ENCODE peak calls at places on chromosome 20, in five cellular contexts. One of them, this sample, is unnamed.

GRCh38 chr20:4605166-4605565 is 116.5 kb upstream of the PRND start:
- DNase-seq in GM13976: no peak
- DNase-seq in endothelial cell: no peak
- DNase-seq in RWPE1: no peak
- DNase-seq in IMR-90: no peak
- DNase-seq in this sample: no peak

GRCh38 chr20:16922834-16923233 is 174.7 kb downstream of the OTOR start:
- DNase-seq in IMR-90: peak
- DNase-seq in endothelial cell: no peak
- DNase-seq in RWPE1: peak
- DNase-seq in GM13976: no peak
- DNase-seq in this sample: no peak

GRCh38 chr20:8661229-8662023 is 407.5 kb upstream of the PLCB4 start:
- DNase-seq in endothelial cell: no peak
- DNase-seq in GM13976: no peak
- DNase-seq in IMR-90: no peak
- DNase-seq in RWPE1: no peak
- DNase-seq in this sample: no peak

GRCh38 chr20:9279905-9280304 is 211.0 kb downstream of the PLCB4 start:
- DNase-seq in RWPE1: no peak
- DNase-seq in endothelial cell: no peak
- DNase-seq in GM13976: no peak
- DNase-seq in IMR-90: no peak
- DNase-seq in this sample: no peak

GRCh38 chr20:7772376-7772775 is 167.9 kb downstream of the HAO1 start:
- DNase-seq in IMR-90: peak
- DNase-seq in RWPE1: peak
- DNase-seq in endothelial cell: no peak
- DNase-seq in GM13976: no peak
- DNase-seq in this sample: no peak

GRCh38 chr20:19875746-19876145 is 117.7 kb downstream of the RIN2 start:
- DNase-seq in endothelial cell: no peak
- DNase-seq in RWPE1: no peak
- DNase-seq in GM13976: no peak
- DNase-seq in IMR-90: no peak
- DNase-seq in this sample: no peak

GRCh38 chr20:45176526-45176925 is 1.8 kb downstream of the PI3 start:
- DNase-seq in IMR-90: no peak
- DNase-seq in GM13976: no peak
- DNase-seq in endothelial cell: no peak
- DNase-seq in RWPE1: no peak
- DNase-seq in this sample: no peak

GRCh38 chr20:47453167-47453782 is 48.4 kb upstream of the NCOA3 start:
- DNase-seq in IMR-90: peak
- DNase-seq in endothelial cell: no peak
- DNase-seq in RWPE1: peak
- DNase-seq in GM13976: peak
- DNase-seq in this sample: peak

GRCh38 chr20:37395921-37396519 is 50.1 kb downstream of the SRC start:
- DNase-seq in GM13976: no peak
- DNase-seq in RWPE1: no peak
- DNase-seq in IMR-90: no peak
- DNase-seq in endothelial cell: peak
- DNase-seq in this sample: no peak

GRCh38 chr20:14189794-14190402 is 147.5 kb downstream of the FLRT3 start:
- DNase-seq in endothelial cell: no peak
- DNase-seq in RWPE1: peak
- DNase-seq in IMR-90: peak
- DNase-seq in GM13976: no peak
- DNase-seq in this sample: no peak

GRCh38 chr20:4449977-4450715 is 271.6 kb upstream of the PRND start:
- DNase-seq in IMR-90: peak
- DNase-seq in endothelial cell: no peak
- DNase-seq in RWPE1: no peak
- DNase-seq in GM13976: no peak
- DNase-seq in this sample: no peak

GRCh38 chr20:23078994-23079364 is 7.1 kb downstream of the CD93 start:
- DNase-seq in IMR-90: no peak
- DNase-seq in endothelial cell: no peak
- DNase-seq in GM13976: no peak
- DNase-seq in RWPE1: no peak
- DNase-seq in this sample: no peak

GRCh38 chr20:15245896-15246295 is 908.5 kb upstream of the FLRT3 start:
- DNase-seq in RWPE1: no peak
- DNase-seq in GM13976: no peak
- DNase-seq in IMR-90: no peak
- DNase-seq in endothelial cell: no peak
- DNase-seq in this sample: no peak

GRCh38 chr20:23097636-23098580 is 11.8 kb upstream of the CD93 start:
- DNase-seq in RWPE1: no peak
- DNase-seq in GM13976: no peak
- DNase-seq in IMR-90: no peak
- DNase-seq in endothelial cell: no peak
- DNase-seq in this sample: no peak

GRCh38 chr20:21808863-21809664 is 103.6 kb downstream of the PAX1 start:
- DNase-seq in IMR-90: no peak
- DNase-seq in endothelial cell: peak
- DNase-seq in GM13976: peak
- DNase-seq in RWPE1: peak
- DNase-seq in this sample: peak

GRCh38 chr20:53692465-53693067 is 98.9 kb upstream of the ZNF217 start:
- DNase-seq in endothelial cell: no peak
- DNase-seq in GM13976: no peak
- DNase-seq in RWPE1: no peak
- DNase-seq in IMR-90: peak
- DNase-seq in this sample: no peak

GRCh38 chr20:15122613-15123012 is 785.2 kb upstream of the FLRT3 start:
- DNase-seq in RWPE1: no peak
- DNase-seq in IMR-90: no peak
- DNase-seq in endothelial cell: no peak
- DNase-seq in GM13976: no peak
- DNase-seq in this sample: no peak

GRCh38 chr20:58127731-58128130 is 100.7 kb downstream of the ANKRD60 start:
- DNase-seq in endothelial cell: no peak
- DNase-seq in IMR-90: peak
- DNase-seq in RWPE1: peak
- DNase-seq in GM13976: no peak
- DNase-seq in this sample: no peak

DNA sequence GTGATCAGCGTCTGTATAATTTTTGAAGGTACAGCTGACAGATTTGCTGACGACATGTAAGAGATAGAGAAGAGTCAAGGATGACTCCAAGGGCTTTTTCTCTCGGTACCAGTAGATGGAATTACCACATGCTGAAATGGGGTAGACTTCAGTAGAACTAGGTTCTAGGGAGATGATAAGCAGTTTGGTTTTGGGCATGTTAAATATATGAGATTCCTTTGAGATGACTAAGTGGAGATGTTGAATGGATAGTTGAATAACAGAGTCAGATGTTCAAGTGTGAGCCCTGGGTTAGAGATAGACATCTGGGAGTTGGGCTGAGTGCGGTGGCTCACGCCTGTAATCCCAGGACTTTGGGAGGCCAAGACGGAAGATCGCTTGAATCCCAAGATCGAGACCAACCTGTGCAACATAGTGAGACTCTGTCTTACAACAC is 50.0 kb downstream of the PHF20 start:
- DNase-seq in GM13976: no peak
- DNase-seq in IMR-90: peak
- DNase-seq in RWPE1: peak
- DNase-seq in endothelial cell: no peak
- DNase-seq in this sample: no peak
- TF ChIP-seq CTCF in GM13976: no peak
- TF ChIP-seq CTCF in IMR-90: no peak
- TF ChIP-seq CTCF in RWPE1: no peak
- TF ChIP-seq CTCF in endothelial cell: no peak
- TF ChIP-seq CTCF in this sample: no peak

DNA sequence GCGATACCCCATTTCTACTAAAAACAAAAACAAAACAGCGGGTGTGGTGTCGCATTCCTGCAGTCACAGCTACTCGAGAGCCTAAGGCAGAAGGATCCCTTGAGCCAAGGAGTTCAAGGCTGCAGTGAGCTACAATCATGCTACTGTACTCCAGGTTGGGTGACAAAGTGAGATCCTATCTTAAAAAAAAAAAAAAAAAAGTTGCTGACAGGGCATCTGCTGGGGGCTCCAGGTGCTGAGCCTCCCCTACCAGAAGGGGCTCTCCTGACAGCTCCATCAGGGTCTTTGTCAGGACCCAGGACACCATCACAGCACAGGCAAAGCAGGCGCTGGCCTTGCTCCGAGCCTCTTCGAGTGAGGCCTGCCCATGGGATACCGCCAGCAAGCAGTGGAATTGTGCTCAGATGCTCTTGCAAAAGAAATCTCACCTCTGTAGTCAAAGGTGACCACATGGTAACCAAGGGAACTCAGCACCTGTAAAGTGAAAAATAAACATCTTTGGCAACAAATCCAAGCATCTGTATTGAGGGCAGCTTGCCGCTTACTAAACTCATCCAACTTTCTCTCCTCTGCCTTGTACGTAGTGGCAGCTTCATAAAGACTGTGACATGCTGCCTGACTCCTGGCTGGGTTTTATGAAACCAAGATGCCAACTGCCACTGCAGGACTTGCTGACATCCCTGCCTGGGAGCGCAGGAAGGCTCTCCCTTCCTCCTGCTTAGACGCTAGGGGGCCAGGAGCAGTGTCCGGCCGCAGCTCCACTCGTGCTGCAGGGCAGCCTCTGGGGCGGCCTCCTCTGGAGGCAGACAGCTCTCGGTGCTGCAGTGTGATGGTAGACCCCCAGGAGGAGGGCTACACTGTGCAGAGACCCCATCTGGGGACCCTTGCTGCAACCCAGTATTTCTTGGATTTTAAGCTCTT is 66.9 kb downstream of the PYGB start:
- DNase-seq in IMR-90: no peak
- DNase-seq in GM13976: no peak
- DNase-seq in RWPE1: no peak
- DNase-seq in endothelial cell: no peak
- DNase-seq in this sample: no peak
- TF ChIP-seq CTCF in IMR-90: no peak
- TF ChIP-seq CTCF in GM13976: no peak
- TF ChIP-seq CTCF in RWPE1: no peak
- TF ChIP-seq CTCF in endothelial cell: no peak
- TF ChIP-seq CTCF in this sample: no peak

DNA sequence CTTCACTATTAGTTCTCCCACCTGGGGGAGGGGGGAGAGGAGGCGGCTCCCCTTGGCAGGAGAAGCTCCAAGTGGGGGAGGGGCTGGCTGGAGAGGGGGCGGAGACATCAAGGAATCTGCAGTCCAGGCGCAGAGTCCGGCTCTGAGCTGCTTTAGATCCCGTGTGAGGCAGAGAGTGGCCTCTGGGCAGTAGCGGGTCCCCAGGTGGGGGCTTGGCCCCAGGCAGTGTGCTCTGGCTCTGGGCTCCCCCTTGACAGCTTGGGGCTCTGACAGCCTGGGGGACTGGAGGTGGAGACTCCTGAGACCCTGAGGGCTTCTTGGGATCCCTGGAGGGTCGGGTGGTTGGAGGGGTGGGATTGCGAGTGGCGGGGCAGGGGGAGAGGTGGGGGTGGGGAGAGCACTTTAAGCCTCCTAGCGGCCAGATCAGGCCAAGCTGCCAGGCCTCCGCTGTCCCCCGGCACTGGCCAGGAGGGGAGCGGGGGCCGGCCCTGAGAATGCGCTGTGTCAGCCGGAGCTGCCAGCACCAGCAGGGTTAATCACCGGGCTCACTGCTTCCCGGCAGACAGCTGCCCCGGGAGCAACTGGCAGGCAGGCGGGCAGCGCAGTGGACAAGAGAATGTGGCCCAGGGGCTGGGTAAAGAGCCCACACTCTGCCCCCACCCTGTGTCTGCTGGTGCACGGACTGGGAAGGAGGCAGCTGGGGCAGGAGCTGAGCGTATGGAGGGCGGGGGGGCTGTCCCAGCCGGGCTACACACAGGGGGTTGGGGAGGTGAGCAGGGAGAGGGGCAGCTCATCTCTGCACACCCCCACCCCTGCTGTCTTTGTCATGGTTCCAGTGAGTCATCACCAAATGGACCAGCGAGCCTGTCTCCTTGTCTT is 1.8 kb upstream of the LAMA5 start:
- DNase-seq in endothelial cell: peak
- DNase-seq in RWPE1: peak
- DNase-seq in IMR-90: peak
- DNase-seq in GM13976: peak
- DNase-seq in this sample: no peak
- TF ChIP-seq CTCF in endothelial cell: peak
- TF ChIP-seq CTCF in RWPE1: peak
- TF ChIP-seq CTCF in IMR-90: peak
- TF ChIP-seq CTCF in GM13976: peak
- TF ChIP-seq CTCF in this sample: peak

GRCh38 chr20:2385496-2385895 is 4.8 kb downstream of the TGM6 start:
- DNase-seq in endothelial cell: no peak
- DNase-seq in RWPE1: no peak
- DNase-seq in GM13976: no peak
- DNase-seq in IMR-90: no peak
- DNase-seq in this sample: no peak

GRCh38 chr20:2385026-2385425 is 4.3 kb downstream of the TGM6 start:
- DNase-seq in RWPE1: no peak
- DNase-seq in IMR-90: no peak
- DNase-seq in GM13976: no peak
- DNase-seq in endothelial cell: no peak
- DNase-seq in this sample: no peak

GRCh38 chr20:2386516-2387179 is 5.9 kb downstream of the TGM6 start:
- DNase-seq in RWPE1: peak
- DNase-seq in GM13976: no peak
- DNase-seq in endothelial cell: no peak
- DNase-seq in IMR-90: peak
- DNase-seq in this sample: no peak

GRCh38 chr20:2387580-2387979 is 6.9 kb downstream of the TGM6 start:
- DNase-seq in GM13976: no peak
- DNase-seq in RWPE1: no peak
- DNase-seq in endothelial cell: no peak
- DNase-seq in IMR-90: no peak
- DNase-seq in this sample: no peak

GRCh38 chr20:2387180-2387577 is 6.5 kb downstream of the TGM6 start:
- DNase-seq in GM13976: peak
- DNase-seq in IMR-90: peak
- DNase-seq in RWPE1: peak
- DNase-seq in endothelial cell: peak
- DNase-seq in this sample: peak
- TF ChIP-seq CTCF in GM13976: peak
- TF ChIP-seq CTCF in IMR-90: peak
- TF ChIP-seq CTCF in RWPE1: peak
- TF ChIP-seq CTCF in endothelial cell: peak
- TF ChIP-seq CTCF in this sample: peak

GRCh38 chr20:50504231-50504823 is 5.9 kb upstream of the PTPN1 start:
- DNase-seq in RWPE1: no peak
- DNase-seq in GM13976: no peak
- DNase-seq in endothelial cell: no peak
- DNase-seq in IMR-90: no peak
- DNase-seq in this sample: no peak
- TF ChIP-seq CTCF in RWPE1: no peak
- TF ChIP-seq CTCF in GM13976: peak
- TF ChIP-seq CTCF in endothelial cell: no peak
- TF ChIP-seq CTCF in IMR-90: peak
- TF ChIP-seq CTCF in this sample: peak

DNA sequence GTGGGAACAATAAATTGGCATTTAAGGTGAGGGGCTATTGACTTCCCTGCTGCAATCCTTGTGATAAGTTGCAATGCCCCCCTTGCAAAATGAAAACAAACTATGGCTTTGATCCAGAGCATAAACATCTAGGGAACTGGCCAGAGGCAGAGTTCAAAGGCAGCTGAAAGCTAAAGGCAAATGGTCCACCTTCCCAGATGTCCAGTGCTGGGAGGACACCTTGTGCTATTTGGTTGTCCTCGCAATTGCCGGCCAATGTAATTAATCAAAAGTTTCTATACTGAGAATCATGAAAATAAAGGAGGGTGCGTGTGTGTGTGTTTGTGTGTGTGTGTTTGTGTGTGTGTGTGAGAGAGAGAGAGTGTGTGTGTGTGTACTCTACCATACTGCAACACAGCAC is 337.4 kb downstream of the CBLN4 start:
- DNase-seq in IMR-90: no peak
- DNase-seq in endothelial cell: no peak
- DNase-seq in RWPE1: no peak
- DNase-seq in GM13976: no peak
- DNase-seq in this sample: no peak
- TF ChIP-seq CTCF in IMR-90: no peak
- TF ChIP-seq CTCF in endothelial cell: no peak
- TF ChIP-seq CTCF in RWPE1: no peak
- TF ChIP-seq CTCF in GM13976: no peak
- TF ChIP-seq CTCF in this sample: no peak

This sample was measured in GM10248.